ENCODE peak calls at places on chromosomes 16 and 17, in nine cellular contexts. X is CD4-positive, CD25-positive, alpha-beta regulatory T cell; J is effector memory CD4-positive, alpha-beta T cell; L is naive thymus-derived CD4-positive, alpha-beta T cell; I is SK-N-SH; A is RWPE1; N is heart left ventricle; K is DND-41; C is uterus. Z is an unnamed sample.

GRCh38 chr16:72996291-72997062 is 51.5 kb downstream of the ZFHX3 start:
- DNase-seq in X (no peak), J (no peak), L (no peak), I (no peak), A (no peak), N (no peak), K (no peak), C (no peak), Z (no peak)

GRCh38 chr16:67801889-67802288 is 4.5 kb downstream of the RANBP10 start:
- DNase-seq in X (peak), J (no peak), L (no peak), I (no peak), A (no peak), N (no peak), K (peak), C (no peak), Z (no peak)

GRCh38 chr16:57590654-57591085 is 37.8 kb upstream of the ADGRG1 start:
- DNase-seq in X (no peak), J (no peak), L (no peak), I (no peak), A (peak), N (peak), K (no peak), C (peak), Z (no peak)

GRCh38 chr17:14198013-14198412 is 38.6 kb downstream of the CDRT15 start:
- DNase-seq in X (no peak), J (no peak), L (no peak), I (peak), A (no peak), N (peak), K (no peak), C (no peak), Z (no peak)

GRCh38 chr17:78734841-78735641 is 47.0 kb downstream of the CYTH1 start:
- DNase-seq in X (peak), J (no peak), L (peak), I (no peak), A (no peak), N (no peak), K (no peak), C (no peak), Z (no peak)

GRCh38 chr17:8887834-8888703 is 20.6 kb upstream of the PIK3R6 start:
- DNase-seq in X (no peak), J (no peak), L (no peak), I (peak), A (no peak), N (peak), K (no peak), C (no peak), Z (no peak)

GRCh38 chr17:72030067-72030899 is 90.5 kb upstream of the SOX9 start:
- DNase-seq in X (peak), J (no peak), L (no peak), I (no peak), A (no peak), N (peak), K (no peak), C (no peak), Z (peak)

GRCh38 chr17:81666092-81666341 is 388 bp downstream of the OXLD1 start:
- DNase-seq in X (peak), J (no peak), L (no peak), I (no peak), A (no peak), N (no peak), K (no peak), C (no peak), Z (no peak)

GRCh38 chr17:60510723-60511122 is 15.3 kb downstream of the APPBP2 start:
- DNase-seq in X (no peak), J (no peak), L (no peak), I (no peak), A (no peak), N (no peak), K (no peak), C (no peak), Z (no peak)

GRCh38 chr16:64982581-64982980 is 139.3 kb downstream of the CDH11 start:
- DNase-seq in X (no peak), J (no peak), L (no peak), I (no peak), A (no peak), N (no peak), K (no peak), C (no peak), Z (no peak)

GRCh38 chr17:62614142-62614541 is 13.3 kb upstream of the MRC2 start:
- DNase-seq in X (no peak), J (no peak), L (no peak), I (no peak), A (no peak), N (no peak), K (no peak), C (no peak), Z (no peak)

GRCh38 chr17:42275527-42276358 is 448 bp downstream of the STAT5B start:
- DNase-seq in X (peak), J (peak), L (peak), I (peak), A (no peak), N (no peak), K (peak), C (peak), Z (no peak)

GRCh38 chr17:74951680-74952421 is 16.2 kb downstream of the OTOP3 start:
- DNase-seq in X (no peak), J (no peak), L (no peak), I (no peak), A (no peak), N (no peak), K (no peak), C (no peak), Z (no peak)

GRCh38 chr17:55237826-55238196 is 26.9 kb upstream of the HLF start:
- DNase-seq in X (no peak), J (no peak), L (no peak), I (no peak), A (no peak), N (no peak), K (no peak), C (no peak), Z (no peak)

DNA sequence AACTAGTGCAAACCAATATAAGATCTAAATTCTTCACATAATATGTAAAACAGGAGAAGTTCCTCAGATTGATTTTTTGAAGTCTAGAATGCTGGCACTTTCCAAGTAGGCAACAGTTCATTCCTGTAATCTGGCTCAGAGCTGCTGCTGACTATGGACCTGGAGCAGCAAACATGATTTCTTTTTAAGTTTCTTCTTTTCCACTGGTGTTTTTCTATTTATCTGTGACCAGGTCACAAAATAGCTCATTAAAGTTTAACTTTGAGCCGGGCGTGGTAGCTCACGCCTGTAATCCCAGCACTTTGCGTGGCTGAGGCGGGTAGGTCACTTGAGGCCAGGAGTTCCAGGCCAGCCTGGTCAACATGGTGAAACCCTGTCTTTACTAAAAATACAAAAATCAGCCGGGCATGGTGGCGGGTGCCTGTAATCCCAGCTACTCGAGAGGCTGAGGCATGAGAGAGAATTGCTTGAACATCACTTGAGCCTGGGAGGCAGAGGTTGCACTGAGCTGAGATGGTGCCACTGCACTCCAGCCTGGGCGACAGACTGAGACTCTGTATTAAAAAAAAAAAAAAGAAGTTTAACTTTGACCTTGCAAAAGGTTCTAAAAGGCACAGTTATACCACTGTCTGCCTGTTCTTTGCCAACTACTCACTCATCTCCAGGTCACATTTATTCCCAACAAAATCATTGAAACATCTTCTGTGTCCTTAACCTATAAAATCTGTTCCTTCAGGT is 29.4 kb upstream of the SLC13A2 start:
- DNase-seq in X (no peak), J (no peak), L (no peak), I (no peak), A (no peak), N (no peak), K (no peak), C (no peak), Z (no peak)
- H3K27ac ChIP-seq in X (no peak), J (no peak), L (no peak), I (no peak), A (no peak), N (no peak), K (no peak), C (no peak), Z (no peak)

GRCh38 chr17:79952915-79953314 is 82.8 kb downstream of the TBC1D16 start:
- DNase-seq in X (no peak), J (no peak), L (no peak), I (peak), A (no peak), N (no peak), K (no peak), C (no peak), Z (no peak)

GRCh38 chr17:79951361-79952264 is 84.1 kb downstream of the TBC1D16 start:
- DNase-seq in X (no peak), J (no peak), L (no peak), I (peak), A (no peak), N (peak), K (no peak), C (no peak), Z (no peak)

GRCh38 chr17:79953335-79953734 is 82.3 kb downstream of the TBC1D16 start:
- DNase-seq in X (no peak), J (no peak), L (no peak), I (no peak), A (no peak), N (no peak), K (no peak), C (no peak), Z (no peak)

GRCh38 chr17:79950711-79951110 is 85.0 kb downstream of the TBC1D16 start:
- DNase-seq in X (no peak), J (no peak), L (no peak), I (no peak), A (no peak), N (no peak), K (no peak), C (no peak), Z (peak)

GRCh38 chr17:79952265-79952877 is 83.3 kb downstream of the TBC1D16 start:
- DNase-seq in X (no peak), J (no peak), L (no peak), I (peak), A (no peak), N (no peak), K (no peak), C (no peak), Z (no peak)
- H3K27ac ChIP-seq in X (no peak), J (no peak), L (no peak), I (no peak), A (peak), N (peak), K (no peak), C (peak), Z (peak)

DNA sequence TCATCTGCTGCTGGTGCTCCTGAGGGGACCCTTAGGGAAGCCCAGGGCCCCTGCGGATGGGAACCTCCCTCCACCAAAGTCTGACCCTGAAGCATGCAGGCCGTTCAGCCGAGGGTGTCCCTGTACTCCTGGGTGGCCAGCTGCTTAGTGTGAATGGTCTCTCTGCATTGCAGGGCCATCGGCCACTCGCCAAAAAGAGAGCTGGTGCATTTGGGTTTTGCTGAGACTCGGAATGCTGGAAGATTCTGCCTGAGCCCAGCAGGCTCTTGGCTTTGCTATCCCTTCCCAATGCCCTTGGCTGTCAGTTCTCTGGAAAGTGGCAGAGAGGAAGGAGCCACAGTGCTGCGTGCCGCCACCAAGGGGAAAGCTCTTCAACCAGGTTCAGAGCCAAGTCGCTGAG is 2.8 kb downstream of the MEOX1 start:
- DNase-seq in X (no peak), J (no peak), L (no peak), I (no peak), A (no peak), N (no peak), K (no peak), C (no peak), Z (no peak)
- H3K27ac ChIP-seq in X (peak), J (no peak), L (no peak), I (no peak), A (no peak), N (peak), K (no peak), C (peak), Z (no peak)

DNA sequence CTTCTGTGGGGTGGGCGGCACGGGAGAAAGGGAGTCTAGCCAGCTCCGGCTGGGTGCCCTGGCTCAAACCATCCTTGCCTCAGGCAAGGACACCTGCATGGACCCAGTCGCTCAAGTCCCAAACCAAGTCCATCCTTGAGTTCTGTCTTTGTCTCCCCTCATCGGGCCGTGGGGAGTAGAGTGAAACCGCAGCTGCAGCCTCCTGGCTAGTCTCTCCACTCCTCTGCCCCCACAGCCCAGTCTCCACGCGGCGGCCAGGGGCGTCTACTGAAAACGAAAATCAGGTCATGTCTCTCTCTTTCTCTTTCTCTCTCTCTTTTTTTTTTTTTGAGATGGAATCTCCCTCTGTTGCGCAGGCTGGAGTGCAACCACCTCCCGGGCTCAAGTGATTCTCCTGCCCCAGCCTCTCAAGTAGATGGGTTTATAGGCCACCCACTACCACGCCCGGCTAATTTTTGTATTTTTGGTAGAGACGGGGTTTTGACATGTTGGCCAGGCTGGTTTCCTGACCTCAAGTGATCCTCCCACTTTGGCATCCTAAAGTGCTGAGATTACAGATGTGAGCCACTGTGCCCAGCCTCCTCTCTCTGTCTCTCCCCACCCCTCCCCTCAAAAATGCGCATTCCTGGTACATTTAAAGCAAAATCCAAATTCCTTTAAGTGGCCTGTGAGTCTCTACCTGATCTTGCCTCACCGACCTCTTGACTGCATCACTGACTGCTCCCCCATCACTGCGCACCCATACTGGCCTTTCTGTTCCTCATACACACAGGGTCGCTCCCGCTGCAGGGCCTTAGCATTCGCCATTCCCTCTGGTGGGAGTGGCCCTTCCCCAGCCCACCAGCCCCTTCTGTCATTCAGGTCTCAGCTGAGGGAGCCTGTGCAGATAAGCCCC is 17.7 kb upstream of the RMI2 start:
- DNase-seq in X (peak), J (no peak), L (no peak), I (no peak), A (no peak), N (peak), K (no peak), C (no peak), Z (no peak)
- H3K27ac ChIP-seq in X (no peak), J (peak), L (no peak), I (no peak), A (no peak), N (no peak), K (no peak), C (peak), Z (no peak)